ENCODE peak calls at places on chromosomes 11 and 22, in four cellular contexts. One of them, this sample, is unnamed.

GRCh38 chr11:131246589-131247164 is 123.7 kb upstream of the NTM start:
- DNase-seq in brain microvascular endothelial cell: no peak
- DNase-seq in GM13977: no peak
- DNase-seq in A549: peak; percentile 26
- DNase-seq in this sample: no peak

GRCh38 chr11:132062541-132062940 is 692.1 kb downstream of the NTM start:
- DNase-seq in brain microvascular endothelial cell: no peak
- DNase-seq in GM13977: no peak
- DNase-seq in A549: no peak
- DNase-seq in this sample: no peak

GRCh38 chr22:47515384-47516125 is 753.1 kb downstream of the TBC1D22A start:
- DNase-seq in brain microvascular endothelial cell: no peak
- DNase-seq in GM13977: no peak
- DNase-seq in A549: peak; percentile 38
- DNase-seq in this sample: no peak

GRCh38 chr11:12756101-12756500 is 81.9 kb downstream of the TEAD1 start:
- DNase-seq in brain microvascular endothelial cell: no peak
- DNase-seq in GM13977: no peak
- DNase-seq in A549: no peak
- DNase-seq in this sample: no peak

GRCh38 chr11:109644158-109644557 is 222.2 kb downstream of the C11orf87 start:
- DNase-seq in brain microvascular endothelial cell: no peak
- DNase-seq in GM13977: no peak
- DNase-seq in A549: no peak
- DNase-seq in this sample: peak; percentile 4

GRCh38 chr11:1153951-1154487 is 3.7 kb upstream of the MUC5AC start:
- DNase-seq in brain microvascular endothelial cell: peak; percentile 88
- DNase-seq in GM13977: no peak
- DNase-seq in A549: peak; percentile 99
- DNase-seq in this sample: peak; percentile 87

GRCh38 chr11:12131943-12132789 is 21.8 kb downstream of the MICAL2 start:
- DNase-seq in brain microvascular endothelial cell: no peak
- DNase-seq in GM13977: no peak
- DNase-seq in A549: no peak
- DNase-seq in this sample: no peak

GRCh38 chr11:119990306-119991021 is 147.4 kb downstream of the TRIM29 start:
- DNase-seq in brain microvascular endothelial cell: no peak
- DNase-seq in GM13977: no peak
- DNase-seq in A549: no peak
- DNase-seq in this sample: no peak

GRCh38 chr11:132772712-132773545 is 759.4 kb downstream of the OPCML start:
- DNase-seq in brain microvascular endothelial cell: no peak
- DNase-seq in GM13977: no peak
- DNase-seq in A549: no peak
- DNase-seq in this sample: no peak

GRCh38 chr11:41921991-41922390 is 462.5 kb upstream of the LRRC4C start:
- DNase-seq in brain microvascular endothelial cell: no peak
- DNase-seq in GM13977: no peak
- DNase-seq in A549: no peak
- DNase-seq in this sample: no peak

GRCh38 chr11:30155428-30155827 is 75.4 kb upstream of the FSHB start:
- DNase-seq in brain microvascular endothelial cell: no peak
- DNase-seq in GM13977: no peak
- DNase-seq in A549: no peak
- DNase-seq in this sample: no peak

DNA sequence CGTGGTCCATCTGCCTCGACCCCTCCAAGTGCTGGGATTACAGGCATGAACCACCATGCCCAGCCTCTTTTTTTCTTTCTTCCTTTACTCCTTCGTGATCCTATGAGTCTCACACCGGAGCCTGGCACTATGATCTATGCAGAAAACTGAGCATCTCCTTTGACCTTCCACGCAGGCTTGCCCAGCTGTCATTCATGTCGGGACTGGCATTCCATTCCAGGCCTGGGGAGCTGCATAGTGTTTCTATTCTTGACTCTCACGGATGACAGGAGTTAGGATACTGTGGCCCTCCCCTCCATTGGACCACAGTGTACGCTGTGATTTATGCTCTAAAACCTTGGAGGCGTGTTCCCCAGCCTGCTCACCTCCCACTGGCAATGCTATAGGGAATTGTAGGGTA is 611.8 kb downstream of the BRD1 start:
- DNase-seq in brain microvascular endothelial cell: no peak
- DNase-seq in GM13977: no peak
- DNase-seq in A549: no peak
- DNase-seq in this sample: no peak
- TF ChIP-seq CTCF in brain microvascular endothelial cell: no peak
- TF ChIP-seq CTCF in GM13977: no peak
- TF ChIP-seq CTCF in A549: no peak
- TF ChIP-seq CTCF in this sample: no peak

GRCh38 chr11:33651555-33651954 is 49.1 kb downstream of the C11orf91 start:
- DNase-seq in brain microvascular endothelial cell: no peak
- DNase-seq in GM13977: no peak
- DNase-seq in A549: no peak
- DNase-seq in this sample: no peak
- TF ChIP-seq CTCF in brain microvascular endothelial cell: no peak
- TF ChIP-seq CTCF in GM13977: no peak
- TF ChIP-seq CTCF in A549: no peak
- TF ChIP-seq CTCF in this sample: no peak

DNA sequence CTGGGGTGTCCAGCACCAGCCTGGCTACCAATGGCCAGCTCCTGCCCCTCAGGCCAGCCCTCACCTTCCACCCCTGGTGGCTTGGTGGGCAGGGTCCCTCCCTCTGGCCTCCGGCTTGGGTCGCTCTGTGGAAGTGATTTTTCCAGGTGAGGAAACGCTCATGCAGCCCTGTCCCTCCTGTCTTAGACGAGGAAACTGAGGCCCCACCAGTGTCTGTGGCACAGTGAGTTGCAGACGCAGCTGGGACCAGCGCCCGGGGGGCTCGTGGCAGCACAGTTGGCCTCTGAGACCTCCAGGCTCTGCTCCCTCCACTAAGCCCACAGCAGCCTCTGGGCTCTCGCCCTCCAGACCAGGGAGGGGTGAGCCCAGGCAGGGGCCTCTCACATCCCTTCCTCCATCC is 6.2 kb downstream of the B3GAT1 start:
- DNase-seq in brain microvascular endothelial cell: no peak
- DNase-seq in GM13977: no peak
- DNase-seq in A549: no peak
- DNase-seq in this sample: no peak
- TF ChIP-seq CTCF in brain microvascular endothelial cell: no peak
- TF ChIP-seq CTCF in GM13977: no peak
- TF ChIP-seq CTCF in A549: no peak
- TF ChIP-seq CTCF in this sample: no peak

DNA sequence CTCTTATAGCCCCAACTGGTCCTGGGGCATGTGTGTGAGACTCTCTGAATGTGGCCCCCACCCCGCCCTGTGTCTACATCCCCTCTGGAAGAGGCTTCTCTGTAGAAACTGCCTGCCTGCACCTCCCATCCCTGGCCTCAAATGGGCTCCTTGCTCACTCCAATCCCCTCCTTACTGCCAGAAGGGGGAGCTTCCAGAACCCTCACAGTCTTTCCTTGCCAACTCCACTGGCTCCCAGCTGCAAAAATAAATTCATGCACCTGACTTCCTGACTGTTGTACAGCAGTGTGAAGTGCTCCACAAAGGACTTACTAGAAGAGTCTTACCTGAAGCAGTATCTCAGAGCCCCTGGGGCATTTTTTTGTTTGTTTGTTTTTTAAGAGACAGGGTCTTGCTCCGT is 15.2 kb upstream of the SERPIND1 start:
- DNase-seq in brain microvascular endothelial cell: no peak
- DNase-seq in GM13977: no peak
- DNase-seq in A549: peak; percentile 4
- DNase-seq in this sample: peak; percentile 14
- TF ChIP-seq CTCF in brain microvascular endothelial cell: peak; percentile 45
- TF ChIP-seq CTCF in GM13977: no peak
- TF ChIP-seq CTCF in A549: peak; percentile 6
- TF ChIP-seq CTCF in this sample: no peak

DNA sequence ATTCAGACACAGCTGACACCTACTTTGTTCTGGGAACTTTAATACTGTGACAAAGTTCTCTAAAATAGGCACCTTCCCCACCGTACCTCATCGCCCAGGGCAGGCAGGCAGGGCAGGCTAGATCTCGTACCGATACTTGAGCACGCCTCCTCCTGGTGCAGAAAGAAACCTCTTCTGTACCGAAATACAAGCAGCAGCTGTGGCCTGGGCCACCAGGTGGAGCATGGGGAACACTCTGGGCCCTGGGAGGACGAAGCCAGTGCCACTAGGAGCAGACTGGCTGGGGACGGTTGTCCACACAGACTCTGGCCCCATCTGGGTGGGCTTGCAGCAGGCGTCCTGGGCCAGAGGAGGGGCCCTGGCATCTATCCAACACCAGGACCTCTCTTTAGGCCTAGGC is 12.8 kb downstream of the PMM1 start:
- DNase-seq in brain microvascular endothelial cell: peak; percentile 41
- DNase-seq in GM13977: peak; percentile 70
- DNase-seq in A549: peak; percentile 72
- DNase-seq in this sample: peak; percentile 56
- TF ChIP-seq CTCF in brain microvascular endothelial cell: peak; percentile 87
- TF ChIP-seq CTCF in GM13977: peak; percentile 67
- TF ChIP-seq CTCF in A549: peak; percentile 56
- TF ChIP-seq CTCF in this sample: peak; percentile 51

DNA sequence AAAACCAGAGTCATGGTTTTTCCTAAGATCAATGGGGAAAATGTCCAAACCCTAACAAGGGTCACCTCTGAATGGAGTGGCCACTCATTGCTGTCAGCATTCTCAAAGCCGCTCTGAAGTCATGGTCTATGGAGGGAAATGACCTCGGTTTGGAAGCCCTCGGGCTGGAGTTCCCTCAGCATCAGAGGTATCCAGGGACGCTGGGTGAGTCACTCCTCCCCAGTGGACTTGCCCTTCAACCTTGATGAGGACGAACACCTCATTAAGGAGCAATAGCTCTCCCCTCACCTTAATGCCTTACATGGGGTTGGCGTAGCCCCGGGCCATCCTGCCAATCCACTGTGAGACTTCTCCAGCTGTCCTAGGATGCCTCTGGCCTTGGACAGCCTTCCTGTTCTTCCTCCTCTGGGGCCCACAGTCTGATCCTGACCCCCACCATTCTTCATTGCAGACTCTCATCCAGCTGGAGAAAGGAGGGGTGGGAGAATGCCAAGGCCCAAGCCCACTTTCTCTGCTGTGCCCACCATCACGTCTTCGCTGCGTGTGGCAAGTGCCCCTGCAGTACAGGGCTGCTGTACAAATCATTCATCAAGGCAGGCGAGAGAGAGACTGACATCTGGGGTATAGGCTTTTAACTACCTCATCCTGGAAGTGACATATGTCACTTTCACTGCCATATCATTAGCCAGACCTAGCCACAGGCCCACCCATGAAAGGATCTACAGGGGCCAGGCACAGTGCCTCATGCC is 25.4 kb upstream of the MYH9 start:
- DNase-seq in brain microvascular endothelial cell: no peak
- DNase-seq in GM13977: no peak
- DNase-seq in A549: no peak
- DNase-seq in this sample: peak; percentile 59
- TF ChIP-seq CTCF in brain microvascular endothelial cell: no peak
- TF ChIP-seq CTCF in GM13977: no peak
- TF ChIP-seq CTCF in A549: no peak
- TF ChIP-seq CTCF in this sample: no peak

GRCh38 chr22:27723708-27724107 is 77.8 kb downstream of the MN1 start:
- DNase-seq in brain microvascular endothelial cell: no peak
- DNase-seq in GM13977: no peak
- DNase-seq in A549: no peak
- DNase-seq in this sample: no peak

GRCh38 chr22:27720860-27721259 is 80.7 kb downstream of the MN1 start:
- DNase-seq in brain microvascular endothelial cell: no peak
- DNase-seq in GM13977: no peak
- DNase-seq in A549: no peak
- DNase-seq in this sample: peak; percentile 63

GRCh38 chr22:27724706-27725105 is 76.8 kb downstream of the MN1 start:
- DNase-seq in brain microvascular endothelial cell: no peak
- DNase-seq in GM13977: no peak
- DNase-seq in A549: no peak
- DNase-seq in this sample: no peak

GRCh38 chr22:27724181-27724580 is 77.4 kb downstream of the MN1 start:
- DNase-seq in brain microvascular endothelial cell: no peak
- DNase-seq in GM13977: no peak
- DNase-seq in A549: no peak
- DNase-seq in this sample: no peak

DNA sequence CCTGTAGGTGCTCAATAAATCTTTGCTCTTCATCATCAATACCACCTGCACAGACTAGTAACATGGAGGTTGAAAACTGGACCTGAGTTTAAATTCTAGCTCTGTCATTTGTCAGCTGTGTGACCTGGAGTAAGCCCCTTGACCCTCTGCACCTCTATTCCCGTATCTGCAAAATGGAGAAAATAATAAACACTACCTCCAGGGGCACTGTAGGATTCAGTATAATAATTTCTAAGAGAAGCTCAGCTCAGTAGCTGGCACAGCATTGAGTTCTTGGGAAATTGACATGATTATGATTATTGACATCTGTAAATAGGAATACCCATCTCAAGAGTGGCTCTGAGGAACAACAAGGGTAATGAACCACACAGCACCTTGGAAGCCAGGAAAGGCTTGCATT is 78.4 kb downstream of the MN1 start:
- DNase-seq in brain microvascular endothelial cell: no peak
- DNase-seq in GM13977: no peak
- DNase-seq in A549: no peak
- DNase-seq in this sample: peak; percentile 8
- TF ChIP-seq CTCF in brain microvascular endothelial cell: no peak
- TF ChIP-seq CTCF in GM13977: no peak
- TF ChIP-seq CTCF in A549: peak; percentile 24
- TF ChIP-seq CTCF in this sample: peak; percentile 29

This sample was measured in MCF 10A.